ENCODE peak calls at places on chromosomes 16 and 17, in six cellular contexts. V is left ventricle myocardium inferior, C is aorta, D is AG04449, S is psoas muscle, N is dorsolateral prefrontal cortex. K is an unnamed sample.
A peak's percentile ranks its signal among the peaks of the same experiment; 100 is the strongest.

GRCh38 chr16:89983550-89983949 is 35.0 kb downstream of the DEF8 start:
- DNase-seq in S (no peak), N (no peak), V (no peak), C (no peak), D (no peak), K (no peak)

GRCh38 chr16:85301171-85301690 is 189.0 kb upstream of the CIBAR2 start:
- DNase-seq in V (no peak), N (no peak), S (no peak), D (no peak), C (no peak), K (no peak)

GRCh38 chr17:19445105-19445504 is 34.1 kb downstream of the RNF112 start:
- DNase-seq in C (no peak), S (no peak), V (no peak), D (no peak), N (no peak), K (no peak)

GRCh38 chr16:56748191-56748590 is 18.3 kb downstream of the NUP93 start:
- DNase-seq in V (no peak), D (no peak), S (no peak), C (no peak), N (no peak), K (no peak)

GRCh38 chr16:471353-472198 is 46.1 kb downstream of the RAB11FIP3 start:
- DNase-seq in C (no peak), D (peak; percentile 4), V (peak; percentile 25), N (peak; percentile 77), S (no peak), K (no peak)

GRCh38 chr17:31321481-31321880 is at the start of gene EVI2A:
- DNase-seq in N (no peak), D (no peak), V (no peak), S (no peak), C (peak; percentile 69), K (no peak)

GRCh38 chr16:47045459-47045858 is 72.0 kb upstream of the DNAJA2 start:
- DNase-seq in S (no peak), N (no peak), V (no peak), C (no peak), D (no peak), K (no peak)

GRCh38 chr17:50355336-50355700 is 9.4 kb downstream of the XYLT2 start:
- DNase-seq in N (no peak), S (no peak), D (no peak), C (no peak), V (no peak), K (no peak)

GRCh38 chr16:54281535-54282201 is 4.9 kb downstream of the IRX3 start:
- DNase-seq in C (no peak), D (no peak), S (no peak), V (no peak), N (no peak), K (no peak)

DNA sequence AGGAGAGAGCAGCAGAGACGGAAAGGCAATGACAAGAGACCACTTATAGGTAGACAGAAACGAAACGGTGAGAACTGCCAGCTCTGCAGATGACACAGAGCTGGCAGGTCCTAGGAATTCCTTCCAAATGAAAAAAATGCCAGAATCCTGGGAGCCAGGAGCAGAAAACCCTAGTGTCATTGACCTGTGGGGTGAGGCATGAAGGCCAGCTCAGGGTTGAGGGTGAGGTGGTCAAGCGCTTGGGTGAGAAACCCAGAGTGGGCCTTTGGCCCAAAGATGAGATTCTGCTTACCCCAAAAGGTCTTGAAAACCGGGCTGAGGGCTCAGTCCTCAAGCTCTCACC is 9.2 kb downstream of the HIC1 start:
- DNase-seq in N (no peak), D (no peak), C (no peak), V (no peak), S (no peak), K (no peak)
- H3K4me3 ChIP-seq in N (no peak overlapping the region), D (no peak overlapping the region), C (no peak overlapping the region), V (no peak overlapping the region), S (no peak overlapping the region), K (no peak overlapping the region)

DNA sequence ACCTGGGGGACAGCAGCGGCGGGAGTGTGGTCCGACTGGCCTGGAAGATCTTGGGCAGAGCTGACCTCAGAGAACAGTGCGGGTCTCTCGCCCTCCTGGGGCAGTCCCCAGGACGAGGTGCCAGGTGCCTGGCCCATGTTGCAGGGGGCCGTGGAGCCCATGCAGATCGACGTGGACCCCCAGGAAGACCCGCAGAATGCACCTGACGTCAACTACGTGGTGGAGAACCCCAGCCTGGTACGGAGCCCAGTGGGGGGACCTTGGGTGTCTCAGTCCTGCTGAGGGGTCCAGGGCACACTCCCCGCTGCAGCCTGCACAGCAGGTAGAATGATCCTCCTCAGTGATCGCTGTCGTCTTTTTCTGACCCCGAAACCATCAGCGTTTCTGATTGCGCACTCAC is 1.4 kb downstream of the GPS1 start:
- DNase-seq in V (no peak), C (no peak), S (no peak), N (no peak), D (no peak), K (no peak)
- H3K4me3 ChIP-seq in V (peak overlapping the region; percentile 91), C (no peak overlapping the region), S (peak overlapping the region; percentile 84), N (peak overlapping the region; percentile 85), D (peak overlapping the region; percentile 82), K (no peak overlapping the region)

GRCh38 chr17:67830440-67830839 is 5.1 kb downstream of the BPTF start:
- DNase-seq in C (no peak), N (no peak), S (no peak), D (no peak), V (no peak), K (no peak)

GRCh38 chr17:67831268-67831667 is 6.0 kb downstream of the BPTF start:
- DNase-seq in D (no peak), S (no peak), C (no peak), N (no peak), V (no peak), K (no peak)

GRCh38 chr17:67834634-67835033 is 9.3 kb downstream of the BPTF start:
- DNase-seq in C (no peak), D (no peak), N (no peak), S (no peak), V (no peak), K (no peak)

GRCh38 chr17:67833946-67834631 is 8.8 kb downstream of the BPTF start:
- DNase-seq in N (no peak), C (no peak), S (no peak), D (no peak), V (no peak), K (no peak)

GRCh38 chr17:67833134-67833533 is 7.8 kb downstream of the BPTF start:
- DNase-seq in D (no peak), C (no peak), V (no peak), N (no peak), S (no peak), K (no peak)
- H3K4me3 ChIP-seq in D (no peak overlapping the region), C (no peak overlapping the region), V (no peak overlapping the region), N (no peak overlapping the region), S (no peak overlapping the region), K (no peak overlapping the region)

DNA sequence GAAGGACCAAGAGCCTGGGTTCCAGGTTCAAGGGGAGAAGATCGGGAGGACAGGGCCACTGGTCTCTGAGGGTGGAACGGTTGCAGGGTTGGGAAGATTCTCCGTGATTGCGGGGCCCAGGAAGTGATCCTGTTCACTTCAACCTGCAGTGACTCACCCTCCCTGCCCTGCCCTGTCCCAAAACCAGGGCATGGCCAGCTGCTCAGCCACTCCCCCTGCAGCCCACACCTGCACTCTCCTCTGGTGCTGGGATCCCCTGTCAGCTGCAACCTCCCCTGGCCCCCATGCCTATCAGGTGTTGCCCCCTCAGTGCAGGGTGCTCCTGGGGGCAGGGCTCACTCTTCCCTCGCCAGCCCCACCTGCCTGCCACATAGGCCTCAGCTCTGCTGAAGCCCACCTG is 1.1 kb downstream of the RUNDC3A start:
- DNase-seq in D (no peak), V (no peak), N (no peak), S (no peak), C (no peak), K (no peak)
- H3K4me3 ChIP-seq in D (no peak overlapping the region), V (no peak overlapping the region), N (peak overlapping the region; percentile 73), S (no peak overlapping the region), C (no peak overlapping the region), K (no peak overlapping the region)

GRCh38 chr16:30774367-30775130 is 12.4 kb downstream of the RNF40 start:
- DNase-seq in N (no peak), S (no peak), D (no peak), C (no peak), V (no peak), K (no peak)
- H3K4me3 ChIP-seq in N (peak overlapping the region; percentile 65), S (peak overlapping the region; percentile 95), D (peak overlapping the region; percentile 75), C (no peak overlapping the region), V (peak overlapping the region; percentile 90), K (peak overlapping the region; percentile 72)

GRCh38 chr16:72999541-73000019 is 48.3 kb downstream of the ZFHX3 start:
- DNase-seq in D (no peak), S (no peak), C (no peak), V (no peak), N (no peak), K (no peak)
- H3K4me3 ChIP-seq in D (no peak overlapping the region), S (peak overlapping the region; percentile 56), C (no peak overlapping the region), V (peak overlapping the region; percentile 43), N (peak overlapping the region; percentile 32), K (no peak overlapping the region)

DNA sequence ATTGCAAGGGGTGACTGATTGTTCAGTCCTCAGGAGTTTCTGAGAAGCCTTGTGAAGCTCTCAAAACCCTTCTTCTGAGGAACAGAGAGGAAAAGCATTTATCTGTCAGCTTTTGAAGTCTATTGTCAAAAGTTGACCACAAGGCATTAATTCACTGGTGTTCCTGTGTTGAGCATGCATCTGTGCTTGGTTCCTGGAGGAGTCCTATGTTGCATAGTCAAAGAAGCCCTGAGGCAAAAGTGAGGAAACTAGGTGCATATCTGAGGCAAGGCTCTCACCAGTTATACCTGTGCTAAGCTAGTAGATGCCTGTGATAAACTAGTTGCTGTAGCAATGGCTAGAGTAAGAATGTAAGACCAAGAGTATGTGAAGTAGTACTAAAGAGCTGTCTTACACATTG is 1.8 kb upstream of the HEATR6 start:
- DNase-seq in V (no peak), S (no peak), D (no peak), C (no peak), N (no peak), K (no peak)
- H3K4me3 ChIP-seq in V (no peak overlapping the region), S (no peak overlapping the region), D (no peak overlapping the region), C (no peak overlapping the region), N (no peak overlapping the region), K (no peak overlapping the region)

GRCh38 chr16:86580063-86580797 is 1.9 kb downstream of the FOXL1 start:
- DNase-seq in C (no peak), N (no peak), D (no peak), S (no peak), V (no peak), K (no peak)
- H3K4me3 ChIP-seq in C (peak overlapping the region; percentile 6), N (no peak overlapping the region), D (peak overlapping the region; percentile 55), S (no peak overlapping the region), V (peak overlapping the region; percentile 54), K (no peak overlapping the region)

GRCh38 chr17:39925282-39926134 is 1.9 kb downstream of the ORMDL3 start:
- DNase-seq in N (no peak), D (no peak), S (no peak), V (no peak), C (no peak), K (no peak)

GRCh38 chr17:39923230-39923629 is 4.2 kb downstream of the ORMDL3 start:
- DNase-seq in D (no peak), V (no peak), C (no peak), N (no peak), S (no peak), K (no peak)

GRCh38 chr17:39924691-39925055 is 2.7 kb downstream of the ORMDL3 start:
- DNase-seq in N (no peak), D (no peak), C (no peak), S (no peak), V (no peak), K (peak; percentile 76)

GRCh38 chr17:39922006-39922405 is 3.6 kb upstream of the GSDMB start:
- DNase-seq in N (no peak), S (no peak), C (no peak), V (no peak), D (no peak), K (peak; percentile 85)

GRCh38 chr17:39923836-39924690 is 3.3 kb downstream of the ORMDL3 start:
- DNase-seq in V (no peak), D (no peak), C (peak; percentile 27), N (no peak), S (no peak), K (peak; percentile 88)
- H3K4me3 ChIP-seq in V (no peak overlapping the region), D (no peak overlapping the region), C (no peak overlapping the region), N (no peak overlapping the region), S (no peak overlapping the region), K (no peak overlapping the region)

K was measured in right lobe of liver.